ENCODE peak calls at places on chromosomes 16 and 17, in four cellular contexts. T is cardiac septum, Q is NCI-H748 treated with DMSO at 0.1 percent for 48 hours, W is nucleus accumbens. G is an unnamed sample.
A peak's percentile ranks its signal among the peaks of the same experiment; 100 is the strongest.

GRCh38 chr17:80523054-80523744 is 21.4 kb upstream of the RPTOR start:
- DNase-seq in T (no peak), Q (no peak), W (no peak), G (no peak)

GRCh38 chr16:31484491-31485171 is 1.7 kb downstream of the SLC5A2 start:
- DNase-seq in T (no peak), Q (no peak), W (no peak), G (no peak)

GRCh38 chr16:71623597-71623996 is 2.4 kb upstream of the MARVELD3 start:
- DNase-seq in T (no peak), Q (no peak), W (no peak), G (no peak)

GRCh38 chr17:40714473-40714872 is 10.9 kb upstream of the KRT24 start:
- DNase-seq in T (no peak), Q (no peak), W (no peak), G (no peak)

GRCh38 chr16:13997526-13997925 is 73.6 kb upstream of the MRTFB start:
- DNase-seq in T (no peak), Q (no peak), W (no peak), G (no peak)

GRCh38 chr17:44155488-44155887 is 13.8 kb downstream of the HROB start:
- DNase-seq in T (no peak), Q (no peak), W (no peak), G (no peak)

GRCh38 chr16:87173294-87173883 is 143.8 kb downstream of the C16orf95 start:
- DNase-seq in T (no peak), Q (no peak), W (no peak), G (no peak)

GRCh38 chr16:85463228-85463611 is 149.9 kb upstream of the GSE1 start:
- DNase-seq in T (no peak), Q (no peak), W (no peak), G (no peak)

GRCh38 chr17:33225509-33225908 is 67.6 kb downstream of the ASIC2 start:
- DNase-seq in T (no peak), Q (no peak), W (no peak), G (no peak)

GRCh38 chr16:71895679-71896385 is 501 bp downstream of the IST1 start:
- DNase-seq in T (peak; percentile 76), Q (no peak), W (no peak), G (peak; percentile 68)

GRCh38 chr17:74742153-74742515 is 5.1 kb downstream of the RAB37 start:
- DNase-seq in T (peak; percentile 90), Q (no peak), W (no peak), G (no peak)

GRCh38 chr17:7881655-7882054 is 6.9 kb upstream of the CHD3 start:
- DNase-seq in T (no peak), Q (no peak), W (no peak), G (no peak)

GRCh38 chr17:6775871-6776405 is at the start of gene FBXO39:
- DNase-seq in T (no peak), Q (no peak), W (no peak), G (no peak)

GRCh38 chr17:56064506-56064905 is 88.8 kb upstream of the ANKFN1 start:
- DNase-seq in T (no peak), Q (no peak), W (no peak), G (no peak)

GRCh38 chr17:42421479-42422332 is 1.4 kb downstream of the CAVIN1 start:
- DNase-seq in T (peak; percentile 82), Q (no peak), W (peak; percentile 16), G (peak; percentile 82)

GRCh38 chr16:191783-192294 is 11.6 kb downstream of the HBQ1 start:
- DNase-seq in T (no peak), Q (no peak), W (no peak), G (no peak)

GRCh38 chr17:9209347-9209746 is 188.0 kb downstream of the NTN1 start:
- DNase-seq in T (no peak), Q (no peak), W (no peak), G (no peak)

GRCh38 chr16:86045601-86045971 is 146.6 kb downstream of the IRF8 start:
- DNase-seq in T (peak; percentile 3), Q (no peak), W (no peak), G (peak; percentile 9)

GRCh38 chr17:35977509-35977908 is 3.8 kb downstream of the CCL16 start:
- DNase-seq in T (no peak), Q (no peak), W (no peak), G (no peak)

GRCh38 chr16:85029413-85029794 is 1.8 kb downstream of the KIAA0513 start:
- DNase-seq in T (no peak), Q (no peak), W (no peak), G (peak; percentile 83)

GRCh38 chr17:76002100-76002499 is 1.4 kb downstream of the CDK3 start:
- DNase-seq in T (no peak), Q (no peak), W (no peak), G (no peak)

GRCh38 chr17:11997147-11997971 is at the start of gene ZNF18:
- DNase-seq in T (peak; percentile 99), Q (peak; percentile 88), W (peak; percentile 92), G (peak; percentile 98)

GRCh38 chr17:13024033-13024432 is 6.2 kb upstream of the ELAC2 start:
- DNase-seq in T (no peak), Q (no peak), W (no peak), G (no peak)

GRCh38 chr17:56744721-56745120 is 89.0 kb downstream of the C17orf67 start:
- DNase-seq in T (no peak), Q (no peak), W (no peak), G (no peak)

GRCh38 chr17:50428831-50429424 is 2.9 kb downstream of the ACSF2 start:
- DNase-seq in T (no peak), Q (no peak), W (no peak), G (no peak)

G was measured in sigmoid colon.